ENCODE peak calls at places on chromosomes 16 and 17, in four cellular contexts. F, N, S and M are unnamed samples.
A peak's percentile ranks its signal among the peaks of the same experiment; 100 is the strongest.

GRCh38 chr16:5560084-5560483 is 462.5 kb upstream of the EEF2KMT start:
- DNase-seq in F (no peak), N (no peak), S (no peak), M (no peak)

GRCh38 chr16:67425581-67425980 is 5.3 kb upstream of the HSD11B2 start:
- DNase-seq in F (no peak), N (no peak), S (no peak), M (no peak)

GRCh38 chr17:27974531-27975145 is 67.8 kb upstream of the NLK start:
- DNase-seq in F (no peak), N (no peak), S (no peak), M (no peak)

GRCh38 chr16:4098496-4098895 is 17.7 kb downstream of the ADCY9 start:
- DNase-seq in F (no peak), N (no peak), S (no peak), M (no peak)

GRCh38 chr17:37110012-37110701 is 161.4 kb downstream of the AATF start:
- DNase-seq in F (no peak), N (no peak), S (peak; percentile 87), M (no peak)

GRCh38 chr16:70646260-70647241 is at the start of gene IL34:
- DNase-seq in F (no peak), N (no peak), S (no peak), M (peak; percentile 77)

GRCh38 chr16:31504159-31504558 is 4.0 kb downstream of the RUSF1 start:
- DNase-seq in F (no peak), N (no peak), S (no peak), M (no peak)

GRCh38 chr17:57522436-57523005 is 222.6 kb downstream of the CCDC182 start:
- DNase-seq in F (no peak), N (no peak), S (no peak), M (no peak)

GRCh38 chr17:56653877-56654276 is 60.4 kb downstream of the NOG start:
- DNase-seq in F (peak; percentile 11), N (peak; percentile 39), S (peak; percentile 66), M (no peak)

GRCh38 chr17:63697341-63698286 is 2.3 kb downstream of the LIMD2 start:
- DNase-seq in F (peak; percentile 64), N (no peak), S (no peak), M (no peak)

GRCh38 chr17:69525920-69526841 is 111.7 kb downstream of the MAP2K6 start:
- DNase-seq in F (peak; percentile 77), N (peak; percentile 48), S (peak; percentile 54), M (peak; percentile 64)
- H3K4me1 ChIP-seq in F (no peaks in the 10 kb centered on the region), N (no peaks in the 10 kb centered on the region), S (no peaks in the 10 kb centered on the region), M (no peaks in the 10 kb centered on the region)

GRCh38 chr16:396199-396598 is 800 bp upstream of the NME4 start:
- DNase-seq in F (no peak), N (no peak), S (no peak), M (no peak)
- H3K4me1 ChIP-seq in F (peaks cover 7% of the 10 kb centered on the region), N (peaks cover 34% of the 10 kb centered on the region), S (peaks cover 12% of the 10 kb centered on the region), M (peaks cover 33% of the 10 kb centered on the region)

GRCh38 chr17:39699818-39700147 is at the start of gene ERBB2:
- DNase-seq in F (peak; percentile 93), N (no peak), S (no peak), M (peak; percentile 91)
- H3K4me1 ChIP-seq in F (peaks cover 6% of the 10 kb centered on the region), N (peaks cover 40% of the 10 kb centered on the region), S (peaks cover 3% of the 10 kb centered on the region), M (no peaks in the 10 kb centered on the region)

GRCh38 chr16:11748404-11749254 is 6.0 kb upstream of the TXNDC11 start:
- DNase-seq in F (peak; percentile 89), N (no peak), S (no peak), M (no peak)
- H3K4me1 ChIP-seq in F (no peaks in the 10 kb centered on the region), N (peaks cover 3% of the 10 kb centered on the region), S (peaks cover under 1% of the 10 kb centered on the region), M (peaks cover 2% of the 10 kb centered on the region)

DNA sequence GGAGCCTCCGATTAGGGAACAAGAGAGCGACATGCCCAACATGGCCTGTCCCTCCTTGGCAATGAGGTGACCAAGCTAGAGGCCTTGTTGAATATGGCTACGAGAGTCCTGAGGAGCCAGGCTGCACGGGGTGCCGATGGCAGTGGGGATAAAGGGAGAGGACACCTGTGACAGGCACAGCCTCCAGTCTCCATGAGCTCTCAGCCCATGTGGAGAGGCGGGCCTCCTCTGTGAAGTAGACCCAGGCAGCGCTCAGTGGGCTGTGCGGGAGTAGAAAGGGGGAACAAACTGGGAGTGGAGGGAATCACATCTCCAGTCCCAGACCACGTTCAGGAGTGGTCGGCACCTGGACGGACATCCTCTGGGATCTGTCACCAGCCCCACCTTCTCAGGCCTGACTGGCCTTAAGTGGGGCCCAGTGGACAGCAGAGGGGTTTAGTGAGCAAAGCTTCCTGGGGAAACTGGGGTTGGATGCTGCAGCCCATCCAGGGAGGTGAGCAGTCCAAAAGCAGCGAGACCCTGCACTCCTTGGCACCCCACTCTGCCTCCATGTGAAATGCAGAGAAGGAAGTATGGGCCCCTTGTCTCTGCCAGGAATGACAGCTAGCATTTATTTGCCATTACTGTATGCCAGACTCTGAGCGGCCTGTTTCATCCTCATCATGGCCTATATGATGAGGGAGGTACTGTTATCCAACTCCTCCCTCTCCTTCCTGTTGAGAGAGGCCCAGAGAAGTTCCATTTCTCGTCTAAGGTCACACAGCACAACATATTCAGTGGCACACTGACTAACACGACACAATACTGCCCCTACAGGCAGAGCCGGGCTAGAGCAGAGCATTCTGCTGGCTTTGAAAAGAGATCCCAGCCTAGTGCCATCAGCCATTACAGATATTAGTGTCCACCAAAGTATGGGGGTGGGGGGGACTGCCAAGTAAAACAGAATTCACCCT is 4.5 kb upstream of the TMEM92 start:
- DNase-seq in F (peak; percentile 63), N (peak; percentile 57), S (no peak), M (peak; percentile 88)
- H3K4me1 ChIP-seq in F (no peaks in the 10 kb centered on the region), N (peaks cover 38% of the 10 kb centered on the region), S (peaks cover 2% of the 10 kb centered on the region), M (peaks cover 76% of the 10 kb centered on the region)

GRCh38 chr17:29620779-29621500 is 1.8 kb downstream of the CORO6 start:
- DNase-seq in F (no peak), N (no peak), S (no peak), M (peak; percentile 57)

GRCh38 chr17:29619251-29619650 is 3.5 kb downstream of the CORO6 start:
- DNase-seq in F (no peak), N (no peak), S (no peak), M (peak; percentile 61)

GRCh38 chr17:29621751-29622194 is 939 bp downstream of the CORO6 start:
- DNase-seq in F (no peak), N (no peak), S (no peak), M (peak; percentile 63)

GRCh38 chr17:29618272-29619065 is 4.2 kb downstream of the CORO6 start:
- DNase-seq in F (no peak), N (no peak), S (no peak), M (peak; percentile 63)

DNA sequence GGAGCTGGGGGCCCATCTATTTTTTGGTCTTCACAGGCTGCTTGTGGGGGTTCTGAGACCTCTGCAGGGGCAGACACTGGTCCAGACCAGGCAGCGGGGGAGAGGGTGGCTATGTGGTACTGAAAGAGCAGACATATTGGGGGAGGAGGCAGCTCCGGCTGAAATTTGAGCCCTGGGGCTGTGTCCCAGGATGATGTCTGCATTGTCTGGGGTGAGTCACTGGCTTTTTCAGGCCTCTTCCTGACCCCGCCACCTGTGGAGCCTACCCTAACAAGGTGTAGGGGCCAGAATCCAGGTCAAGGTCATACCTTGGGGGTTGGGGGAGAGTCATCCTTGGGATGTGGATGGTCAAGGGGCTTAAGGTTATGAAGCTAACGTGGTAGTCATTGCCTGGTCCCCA is 2.4 kb downstream of the CORO6 start:
- DNase-seq in F (no peak), N (no peak), S (no peak), M (peak; percentile 48)
- H3K4me1 ChIP-seq in F (peaks cover 3% of the 10 kb centered on the region), N (peaks cover 38% of the 10 kb centered on the region), S (peaks cover 23% of the 10 kb centered on the region), M (no peaks in the 10 kb centered on the region)

GRCh38 chr16:64712027-64712426 is 409.8 kb downstream of the CDH11 start:
- DNase-seq in F (no peak), N (no peak), S (no peak), M (no peak)
- H3K4me1 ChIP-seq in F (no peaks in the 10 kb centered on the region), N (no peaks in the 10 kb centered on the region), S (no peaks in the 10 kb centered on the region), M (no peaks in the 10 kb centered on the region)

DNA sequence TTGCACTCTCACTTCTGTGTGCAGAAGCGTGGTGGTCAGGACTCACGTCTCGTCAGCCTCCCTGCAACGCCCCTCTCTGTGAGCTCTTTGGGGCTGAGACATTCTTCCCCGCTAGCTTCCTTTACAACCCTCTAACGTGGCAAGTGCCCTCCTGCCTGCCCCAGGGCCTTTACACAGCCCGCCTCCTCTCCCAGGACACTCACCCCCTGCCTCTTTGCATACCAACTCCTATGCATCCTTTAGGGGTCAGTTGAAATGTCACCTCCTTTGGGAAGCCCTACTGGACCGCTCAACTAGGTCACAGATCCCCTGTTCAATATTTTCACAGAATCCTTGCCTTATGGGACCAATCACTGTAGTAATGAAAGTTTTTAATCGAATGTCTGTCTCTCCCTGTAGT is 61.4 kb downstream of the SDK2 start:
- DNase-seq in F (no peak), N (no peak), S (no peak), M (no peak)
- H3K4me1 ChIP-seq in F (no peaks in the 10 kb centered on the region), N (no peaks in the 10 kb centered on the region), S (no peaks in the 10 kb centered on the region), M (no peaks in the 10 kb centered on the region)

GRCh38 chr17:65417406-65418221 is 143.8 kb downstream of the AXIN2 start:
- DNase-seq in F (no peak), N (no peak), S (no peak), M (no peak)
- H3K4me1 ChIP-seq in F (no peaks in the 10 kb centered on the region), N (no peaks in the 10 kb centered on the region), S (no peaks in the 10 kb centered on the region), M (no peaks in the 10 kb centered on the region)